ENCODE peak calls at places on chromosome 13, in ten cellular contexts. T is kidney epithelial cell; W is RPMI8226; E is transverse colon; Z is HCEC 1CT; R is stimulated activated CD8-positive, alpha-beta memory T cell treated with anti-CD3 and anti-CD28 coated beads, Interleukin-4, amount 100 ng/mL, for 1 hour; K is activated CD8-positive, alpha-beta memory T cell treated with anti-CD3 and anti-CD28 coated beads for 24 hours; Y is stimulated activated CD4-positive, alpha-beta T cell treated with anti-CD3 and anti-CD28 coated beads, Interleukin-15, amount 100 ng/mL, for 48 hours; A is dorsolateral prefrontal cortex; O is tibial artery. F is an unnamed sample.

GRCh38 chr13:114067381-114067885 is 65.0 kb downstream of the RASA3 start:
- DNase-seq in W (peak), A (peak), K (peak), Y (no peak), E (no peak), R (no peak), O (no peak), T (no peak), Z (peak), F (peak)

GRCh38 chr13:34346626-34347025 is 528.7 kb downstream of the RFC3 start:
- DNase-seq in O (no peak), E (no peak), T (no peak), Y (no peak), Z (no peak), A (no peak), R (no peak), W (no peak), K (no peak), F (no peak)

GRCh38 chr13:25744176-25744575 is 307.6 kb downstream of the SHISA2 start:
- DNase-seq in A (no peak), W (peak), O (no peak), Z (no peak), R (no peak), K (no peak), Y (no peak), T (no peak), E (no peak), F (no peak)

GRCh38 chr13:24670927-24671326 is 9.3 kb upstream of the ATP12A start:
- DNase-seq in A (no peak), O (no peak), K (no peak), Z (no peak), Y (no peak), W (peak), R (no peak), T (no peak), E (no peak), F (no peak)

GRCh38 chr13:111183959-111184684 is 69.0 kb downstream of the ARHGEF7 start:
- DNase-seq in A (no peak), Y (no peak), T (no peak), Z (no peak), R (no peak), K (no peak), E (no peak), O (no peak), W (no peak), F (no peak)

GRCh38 chr13:107480130-107480529 is 735.2 kb downstream of the LIG4 start:
- DNase-seq in O (no peak), T (peak), Y (no peak), R (no peak), E (no peak), Z (peak), W (no peak), A (no peak), K (no peak), F (no peak)

GRCh38 chr13:91922969-91923592 is 524.7 kb downstream of the GPC5 start:
- DNase-seq in T (no peak), K (no peak), Z (no peak), W (no peak), R (no peak), E (no peak), A (no peak), O (no peak), Y (no peak), F (no peak)

GRCh38 chr13:21913010-21913409 is 242.1 kb downstream of the FGF9 start:
- DNase-seq in K (no peak), T (no peak), A (no peak), R (no peak), Z (no peak), Y (no peak), O (no peak), W (no peak), E (no peak), F (no peak)

GRCh38 chr13:46992383-46992952 is 95.6 kb upstream of the HTR2A start:
- DNase-seq in O (no peak), A (no peak), T (no peak), K (no peak), Y (no peak), R (no peak), E (no peak), Z (peak), W (peak), F (no peak)

GRCh38 chr13:102128216-102128800 is 273.5 kb downstream of the FGF14 start:
- DNase-seq in K (no peak), A (no peak), Y (no peak), T (peak), Z (peak), R (no peak), E (no peak), O (no peak), W (no peak), F (no peak)

GRCh38 chr13:20851844-20852402 is 50.6 kb downstream of the XPO4 start:
- DNase-seq in K (no peak), R (no peak), W (no peak), O (no peak), A (no peak), E (no peak), Z (no peak), T (no peak), Y (no peak), F (no peak)

GRCh38 chr13:97254809-97255208 is 32.7 kb downstream of the MBNL2 start:
- DNase-seq in O (no peak), T (peak), Z (peak), A (no peak), Y (no peak), K (peak), W (no peak), E (no peak), R (no peak), F (no peak)

GRCh38 chr13:20590568-20590967 is 23.6 kb downstream of the IFT88 start:
- DNase-seq in K (no peak), R (no peak), Y (no peak), O (no peak), Z (no peak), W (no peak), E (no peak), T (no peak), A (no peak), F (no peak)

GRCh38 chr13:99464441-99464949 is 36.8 kb upstream of the TM9SF2 start:
- DNase-seq in R (no peak), Z (no peak), A (no peak), E (no peak), O (no peak), W (peak), K (no peak), T (no peak), Y (no peak), F (no peak)